ENCODE peak calls at places on chromosome 9, in six cellular contexts. O, N, V, H, Q and Z are unnamed samples.
A peak's percentile ranks its signal among the peaks of the same experiment; 100 is the strongest.

GRCh38 chr9:126721531-126722098 is 83.2 kb upstream of the ZBTB43 start:
- DNase-seq in O (no peak), N (no peak), V (no peak), H (no peak), Q (no peak), Z (no peak)

GRCh38 chr9:133692364-133692985 is 45.7 kb downstream of the SARDH start:
- DNase-seq in O (no peak), N (no peak), V (no peak), H (no peak), Q (no peak), Z (no peak)

GRCh38 chr9:132768932-132769894 is 98.9 kb downstream of the GTF3C4 start:
- DNase-seq in O (peak; percentile 61), N (no peak), V (peak; percentile 65), H (peak; percentile 34), Q (peak; percentile 8), Z (peak; percentile 53)

GRCh38 chr9:75142208-75142607 is 53.9 kb downstream of the OSTF1 start:
- DNase-seq in O (no peak), N (no peak), V (no peak), H (no peak), Q (no peak), Z (no peak)

GRCh38 chr9:38018964-38019602 is 49.9 kb downstream of the SHB start:
- DNase-seq in O (peak; percentile 93), N (no peak), V (no peak), H (no peak), Q (no peak), Z (no peak)

GRCh38 chr9:123743737-123744136 is 186.2 kb downstream of the DENND1A start:
- DNase-seq in O (no peak), N (no peak), V (no peak), H (no peak), Q (no peak), Z (no peak)

GRCh38 chr9:2055203-2055658 is 40.1 kb downstream of the SMARCA2 start:
- DNase-seq in O (peak; percentile 85), N (no peak), V (no peak), H (no peak), Q (no peak), Z (no peak)

GRCh38 chr9:130414910-130415746 is 29.6 kb upstream of the ASS1 start:
- DNase-seq in O (no peak), N (no peak), V (no peak), H (no peak), Q (no peak), Z (no peak)